ENCODE peak calls at places on chromosomes 6 and 20, in four cellular contexts. One of them, this sample, is unnamed.
A peak's percentile ranks its signal among the peaks of the same experiment; 100 is the strongest.

GRCh38 chr20:61037498-61037897 is 214.6 kb upstream of the CDH4 start:
- DNase-seq in HCT116: no peak
- DNase-seq in heart right ventricle: no peak
- DNase-seq in activated CD8-positive, alpha-beta memory T cell treated with anti-CD3 and anti-CD28 coated beads for 24 hours: no peak
- DNase-seq in this sample: no peak

GRCh38 chr6:151475653-151476523 is 17.9 kb upstream of the CCDC170 start:
- DNase-seq in HCT116: peak; percentile 23
- DNase-seq in heart right ventricle: no peak
- DNase-seq in activated CD8-positive, alpha-beta memory T cell treated with anti-CD3 and anti-CD28 coated beads for 24 hours: no peak
- DNase-seq in this sample: no peak

GRCh38 chr20:24913076-24913628 is 35.9 kb upstream of the CST7 start:
- DNase-seq in HCT116: no peak
- DNase-seq in activated CD8-positive, alpha-beta memory T cell treated with anti-CD3 and anti-CD28 coated beads for 24 hours: peak; percentile 30
- DNase-seq in heart right ventricle: no peak
- DNase-seq in this sample: no peak

GRCh38 chr6:131923356-131923755 is 27.8 kb downstream of the CCN2 start:
- DNase-seq in heart right ventricle: no peak
- DNase-seq in HCT116: peak; percentile 83
- DNase-seq in activated CD8-positive, alpha-beta memory T cell treated with anti-CD3 and anti-CD28 coated beads for 24 hours: no peak
- DNase-seq in this sample: no peak

GRCh38 chr6:167106401-167106800 is 16.5 kb upstream of the CCR6 start:
- DNase-seq in HCT116: no peak
- DNase-seq in activated CD8-positive, alpha-beta memory T cell treated with anti-CD3 and anti-CD28 coated beads for 24 hours: no peak
- DNase-seq in heart right ventricle: no peak
- DNase-seq in this sample: no peak

GRCh38 chr6:36928547-36928918 is 26.0 kb upstream of the PI16 start:
- DNase-seq in HCT116: no peak
- DNase-seq in heart right ventricle: peak; percentile 31
- DNase-seq in activated CD8-positive, alpha-beta memory T cell treated with anti-CD3 and anti-CD28 coated beads for 24 hours: no peak
- DNase-seq in this sample: no peak

GRCh38 chr6:107612762-107613415 is 123.0 kb downstream of the SOBP start:
- DNase-seq in HCT116: no peak
- DNase-seq in activated CD8-positive, alpha-beta memory T cell treated with anti-CD3 and anti-CD28 coated beads for 24 hours: no peak
- DNase-seq in heart right ventricle: no peak
- DNase-seq in this sample: no peak

GRCh38 chr6:155883334-155883731 is 427.7 kb upstream of the NOX3 start:
- DNase-seq in heart right ventricle: no peak
- DNase-seq in HCT116: no peak
- DNase-seq in activated CD8-positive, alpha-beta memory T cell treated with anti-CD3 and anti-CD28 coated beads for 24 hours: no peak
- DNase-seq in this sample: no peak

GRCh38 chr6:128731249-128732165 is 151.4 kb upstream of the LAMA2 start:
- DNase-seq in heart right ventricle: no peak
- DNase-seq in activated CD8-positive, alpha-beta memory T cell treated with anti-CD3 and anti-CD28 coated beads for 24 hours: no peak
- DNase-seq in HCT116: peak; percentile 40
- DNase-seq in this sample: no peak

GRCh38 chr6:41909727-41910126 is 11.2 kb downstream of the MED20 start:
- DNase-seq in heart right ventricle: no peak
- DNase-seq in activated CD8-positive, alpha-beta memory T cell treated with anti-CD3 and anti-CD28 coated beads for 24 hours: no peak
- DNase-seq in HCT116: no peak
- DNase-seq in this sample: no peak

GRCh38 chr20:23159256-23159922 is 73.3 kb upstream of the CD93 start:
- DNase-seq in heart right ventricle: peak; percentile 36
- DNase-seq in HCT116: no peak
- DNase-seq in activated CD8-positive, alpha-beta memory T cell treated with anti-CD3 and anti-CD28 coated beads for 24 hours: no peak
- DNase-seq in this sample: no peak

GRCh38 chr6:150717419-150717818 is 117.7 kb downstream of the PLEKHG1 start:
- DNase-seq in HCT116: no peak
- DNase-seq in heart right ventricle: no peak
- DNase-seq in activated CD8-positive, alpha-beta memory T cell treated with anti-CD3 and anti-CD28 coated beads for 24 hours: no peak
- DNase-seq in this sample: peak; percentile 24

GRCh38 chr20:15406072-15406471 is 1068.7 kb upstream of the FLRT3 start:
- DNase-seq in HCT116: no peak
- DNase-seq in activated CD8-positive, alpha-beta memory T cell treated with anti-CD3 and anti-CD28 coated beads for 24 hours: no peak
- DNase-seq in heart right ventricle: no peak
- DNase-seq in this sample: no peak

GRCh38 chr6:158787395-158787794 is 31.8 kb downstream of the EZR start:
- DNase-seq in HCT116: no peak
- DNase-seq in heart right ventricle: no peak
- DNase-seq in activated CD8-positive, alpha-beta memory T cell treated with anti-CD3 and anti-CD28 coated beads for 24 hours: peak; percentile 43
- DNase-seq in this sample: no peak

GRCh38 chr6:147950623-147950987 is 392.0 kb upstream of the SASH1 start:
- DNase-seq in activated CD8-positive, alpha-beta memory T cell treated with anti-CD3 and anti-CD28 coated beads for 24 hours: no peak
- DNase-seq in HCT116: no peak
- DNase-seq in heart right ventricle: no peak
- DNase-seq in this sample: no peak

GRCh38 chr20:49880177-49880576 is 35.2 kb downstream of the SPATA2 start:
- DNase-seq in activated CD8-positive, alpha-beta memory T cell treated with anti-CD3 and anti-CD28 coated beads for 24 hours: no peak
- DNase-seq in heart right ventricle: no peak
- DNase-seq in HCT116: no peak
- DNase-seq in this sample: no peak

GRCh38 chr20:41063442-41063841 is 34.8 kb downstream of the TOP1 start:
- DNase-seq in HCT116: no peak
- DNase-seq in heart right ventricle: no peak
- DNase-seq in activated CD8-positive, alpha-beta memory T cell treated with anti-CD3 and anti-CD28 coated beads for 24 hours: no peak
- DNase-seq in this sample: no peak

GRCh38 chr20:41138527-41139226 is 1.3 kb downstream of the PLCG1 start:
- DNase-seq in HCT116: no peak
- DNase-seq in activated CD8-positive, alpha-beta memory T cell treated with anti-CD3 and anti-CD28 coated beads for 24 hours: peak; percentile 78
- DNase-seq in heart right ventricle: no peak
- DNase-seq in this sample: no peak

GRCh38 chr6:15663057-15663638 is 320 bp upstream of the DTNBP1 start:
- DNase-seq in activated CD8-positive, alpha-beta memory T cell treated with anti-CD3 and anti-CD28 coated beads for 24 hours: no peak
- DNase-seq in HCT116: peak; percentile 34
- DNase-seq in heart right ventricle: no peak
- DNase-seq in this sample: no peak

GRCh38 chr6:23446394-23447001 is 679.5 kb upstream of the NRSN1 start:
- DNase-seq in HCT116: peak; percentile 1
- DNase-seq in activated CD8-positive, alpha-beta memory T cell treated with anti-CD3 and anti-CD28 coated beads for 24 hours: no peak
- DNase-seq in heart right ventricle: no peak
- DNase-seq in this sample: no peak

This sample was measured in pancreas.